ENCODE peak calls at places on chromosomes 2 and 18, in six cellular contexts. Z, G, O, E, Y and L are unnamed samples.

GRCh38 chr2:134314202-134314601 is 60.3 kb downstream of the MGAT5 start:
- DNase-seq in Y (no peak), O (no peak), E (no peak), Z (no peak), G (no peak), L (no peak)

GRCh38 chr2:163731735-163732134 is 4.1 kb downstream of the FIGN start:
- DNase-seq in G (no peak), O (no peak), Y (no peak), E (no peak), Z (no peak), L (no peak)

GRCh38 chr18:9885170-9886004 is at the start of gene TXNDC2:
- DNase-seq in G (no peak), Z (no peak), E (no peak), O (no peak), Y (no peak), L (no peak)

GRCh38 chr2:98086491-98087446 is at the start of gene VWA3B:
- DNase-seq in G (peak; percentile 75), Z (peak; percentile 56), Y (peak; percentile 95), E (no peak), O (no peak), L (peak; percentile 82)

GRCh38 chr2:241808701-241809382 is at the start of gene NEU4:
- DNase-seq in G (no peak), Y (no peak), E (no peak), Z (no peak), O (no peak), L (no peak)

GRCh38 chr2:231000211-231000904 is 4.4 kb downstream of the SPATA3 start:
- DNase-seq in Y (no peak), Z (no peak), E (no peak), O (no peak), G (peak; percentile 49), L (no peak)

GRCh38 chr2:219784178-219784577 is 156.7 kb downstream of the SLC4A3 start:
- DNase-seq in G (no peak), Z (no peak), O (no peak), Y (no peak), E (no peak), L (no peak)

GRCh38 chr2:170550501-170550900 is 164.6 kb upstream of the SP5 start:
- DNase-seq in G (no peak), O (no peak), Y (no peak), Z (no peak), E (no peak), L (no peak)

GRCh38 chr18:13415736-13416135 is 197.2 kb downstream of the LDLRAD4 start:
- DNase-seq in Y (no peak), G (no peak), Z (no peak), E (no peak), O (no peak), L (no peak)

GRCh38 chr18:50982802-50983179 is 15.0 kb downstream of the ELAC1 start:
- DNase-seq in G (no peak), E (peak; percentile 24), Y (no peak), Z (no peak), O (no peak), L (no peak)

GRCh38 chr2:232276084-232276738 is 102.3 kb upstream of the ALPP start:
- DNase-seq in G (no peak), E (no peak), O (no peak), Y (no peak), Z (no peak), L (no peak)

GRCh38 chr2:72326759-72327158 is 179.1 kb upstream of the CYP26B1 start:
- DNase-seq in Z (no peak), O (no peak), E (no peak), Y (no peak), G (no peak), L (no peak)

GRCh38 chr2:72330673-72331072 is 183.0 kb upstream of the CYP26B1 start:
- DNase-seq in Y (no peak), E (no peak), G (no peak), Z (no peak), O (no peak), L (no peak)

GRCh38 chr2:72325592-72326422 is 178.1 kb upstream of the CYP26B1 start:
- DNase-seq in E (no peak), G (peak; percentile 7), Y (no peak), Z (no peak), O (no peak), L (no peak)
- TF ChIP-seq CTCF in E (peak; percentile 54), G (peak; percentile 55), Y (peak; percentile 33), Z (peak; percentile 54), O (peak; percentile 57), L (peak; percentile 51)

GRCh38 chr2:122423934-122424333 is 668.5 kb downstream of the TSN start:
- DNase-seq in O (no peak), E (no peak), Y (no peak), G (no peak), Z (no peak), L (no peak)
- TF ChIP-seq CTCF in O (no peak), E (no peak), Y (no peak), G (no peak), Z (no peak), L (no peak)

GRCh38 chr2:129936334-129936934 is 43.0 kb upstream of the RAB6C start:
- DNase-seq in Z (peak; percentile 59), Y (no peak), O (no peak), E (no peak), G (no peak), L (no peak)
- TF ChIP-seq CTCF in Z (peak; percentile 73), Y (no peak), O (peak; percentile 46), E (no peak), G (no peak), L (no peak)

DNA sequence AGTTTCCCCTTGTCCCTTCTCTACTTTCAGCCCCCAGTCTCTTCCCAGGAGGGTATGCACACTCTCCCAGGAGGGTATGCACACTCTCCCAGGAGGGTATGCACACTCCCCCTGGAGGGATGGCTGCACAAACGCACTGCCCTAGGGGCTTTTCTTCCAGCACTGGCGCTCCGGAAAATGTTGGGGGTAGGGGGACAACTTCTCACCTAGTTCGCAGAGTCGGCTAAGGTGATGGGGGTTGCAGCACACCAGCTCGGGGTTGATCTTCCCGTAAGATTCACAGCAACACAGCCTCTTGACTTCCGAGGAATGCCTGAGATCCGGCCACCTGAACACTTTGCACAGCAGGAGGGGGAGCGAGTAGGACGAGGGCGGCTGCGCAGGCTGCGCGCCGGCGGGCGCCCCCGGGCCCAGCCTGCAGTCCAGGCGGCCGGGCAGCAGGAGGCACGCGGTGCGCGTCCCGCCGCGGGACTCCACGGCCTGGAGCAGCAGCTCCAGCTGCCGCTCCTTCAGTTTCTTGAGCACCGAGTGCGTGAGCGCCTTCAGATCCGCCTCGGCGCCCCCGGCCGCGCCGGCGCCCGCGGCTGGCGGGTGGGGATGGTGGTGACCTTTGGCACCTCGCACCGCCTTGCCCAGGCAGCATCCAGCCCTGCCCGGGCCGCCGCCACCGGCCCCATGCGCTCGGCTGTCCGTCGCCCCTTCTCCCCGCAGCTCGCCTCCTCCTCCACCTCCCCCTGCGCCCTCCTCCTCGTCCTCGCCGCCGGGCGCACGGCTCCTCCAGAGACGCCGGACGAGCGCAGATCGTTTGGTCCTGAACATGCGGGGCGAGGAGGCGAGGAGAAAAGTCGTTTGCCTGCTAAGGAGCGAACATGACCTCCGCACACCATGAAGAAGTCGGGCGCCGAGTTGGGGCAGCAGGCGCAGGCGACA is 894 bp downstream of the SMAD7 start:
- DNase-seq in E (no peak), Z (peak; percentile 29), Y (peak; percentile 86), O (no peak), G (no peak), L (no peak)
- TF ChIP-seq CTCF in E (peak; percentile 21), Z (peak; percentile 28), Y (peak; percentile 9), O (peak; percentile 8), G (no peak), L (no peak)

GRCh38 chr2:226813148-226813701 is 13.6 kb upstream of the IRS1 start:
- DNase-seq in Y (no peak), E (no peak), Z (no peak), O (no peak), G (no peak), L (no peak)
- TF ChIP-seq CTCF in Y (no peak), E (peak; percentile 70), Z (peak; percentile 40), O (peak; percentile 55), G (peak; percentile 32), L (peak; percentile 49)

DNA sequence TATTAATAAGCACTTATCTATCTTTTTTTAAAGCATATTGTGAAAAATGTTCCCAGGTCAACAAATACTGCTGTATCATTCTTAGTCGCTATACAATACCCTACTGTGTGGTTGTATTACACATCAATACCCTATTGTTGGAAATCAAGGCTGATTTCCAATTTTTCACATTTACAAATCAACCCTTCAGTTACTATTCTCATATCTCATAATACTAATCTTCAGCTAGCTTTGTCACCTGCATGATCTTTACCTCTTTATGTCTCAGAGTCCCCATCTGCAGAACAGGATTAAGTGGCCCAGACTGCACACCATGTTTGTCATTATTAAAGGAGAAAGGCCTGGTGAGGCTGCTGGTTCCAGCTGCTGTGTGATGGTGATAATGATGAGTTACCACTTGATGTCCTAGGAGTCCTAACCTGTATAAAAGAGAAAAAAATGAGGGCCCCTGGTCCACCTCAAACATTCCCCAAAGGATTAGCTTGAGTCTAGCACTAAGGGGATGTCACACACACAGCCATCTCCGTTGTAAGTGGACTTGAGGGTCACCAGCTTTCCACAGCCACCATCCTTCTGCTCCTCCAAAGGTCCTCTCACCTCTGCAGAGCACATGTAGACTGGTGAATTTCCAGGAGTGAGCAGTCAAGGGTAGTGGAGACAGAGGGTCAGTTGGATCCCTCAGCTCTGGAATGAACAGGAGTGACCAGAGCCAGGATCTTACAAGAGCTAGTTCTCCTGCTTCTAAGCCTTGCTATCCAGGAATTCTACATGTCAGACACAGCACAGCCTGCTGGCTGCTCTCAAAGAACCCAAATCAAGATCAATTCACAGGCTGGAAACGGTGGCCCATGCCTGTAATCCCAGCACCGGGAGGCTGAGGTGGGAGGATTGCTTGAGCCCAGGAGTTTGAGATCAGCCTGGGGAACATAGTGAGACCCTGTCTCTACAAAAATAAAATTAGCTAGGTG is 36.0 kb upstream of the BIN1 start:
- DNase-seq in Z (no peak), E (no peak), G (no peak), O (no peak), Y (no peak), L (no peak)
- TF ChIP-seq CTCF in Z (no peak), E (no peak), G (no peak), O (no peak), Y (no peak), L (no peak)

GRCh38 chr2:52343867-52344266 is 1311.9 kb upstream of the NRXN1 start:
- DNase-seq in Y (no peak), E (no peak), O (no peak), Z (no peak), G (no peak), L (no peak)
- TF ChIP-seq CTCF in Y (no peak), E (no peak), O (no peak), Z (no peak), G (no peak), L (no peak)